ENCODE peak calls at places on chromosome 21, in five cellular contexts. One of them, this sample, is unnamed.

GRCh38 chr21:41477641-41478318 is 30.2 kb downstream of the TMPRSS2 start:
- DNase-seq in GM12878: no peak
- DNase-seq in K562: no peak
- DNase-seq in IMR-90: no peak
- DNase-seq in HepG2: no peak
- DNase-seq in this sample: no peak

GRCh38 chr21:25831300-25831699 is 96.5 kb downstream of the GABPA start:
- DNase-seq in IMR-90: peak
- DNase-seq in HepG2: no peak
- DNase-seq in GM12878: no peak
- DNase-seq in K562: no peak
- DNase-seq in this sample: no peak

GRCh38 chr21:42218836-42219605 is at the start of gene ABCG1:
- DNase-seq in HepG2: no peak
- DNase-seq in GM12878: no peak
- DNase-seq in K562: no peak
- DNase-seq in IMR-90: peak
- DNase-seq in this sample: peak

GRCh38 chr21:15441060-15441493 is 288.7 kb upstream of the USP25 start:
- DNase-seq in GM12878: no peak
- DNase-seq in IMR-90: no peak
- DNase-seq in HepG2: peak
- DNase-seq in K562: no peak
- DNase-seq in this sample: no peak

GRCh38 chr21:27406297-27407009 is 439.6 kb upstream of the ADAMTS5 start:
- DNase-seq in K562: no peak
- DNase-seq in IMR-90: peak
- DNase-seq in GM12878: no peak
- DNase-seq in HepG2: no peak
- DNase-seq in this sample: peak

GRCh38 chr21:29334717-29335428 is 36.2 kb downstream of the BACH1 start:
- DNase-seq in K562: no peak
- DNase-seq in HepG2: no peak
- DNase-seq in IMR-90: peak
- DNase-seq in GM12878: no peak
- DNase-seq in this sample: no peak

GRCh38 chr21:25573409-25574206 is 33.7 kb downstream of the MRPL39 start:
- DNase-seq in IMR-90: peak
- DNase-seq in HepG2: peak
- DNase-seq in K562: peak
- DNase-seq in GM12878: peak
- DNase-seq in this sample: peak

GRCh38 chr21:28069446-28069845 is 923.2 kb downstream of the LTN1 start:
- DNase-seq in HepG2: no peak
- DNase-seq in K562: no peak
- DNase-seq in IMR-90: peak
- DNase-seq in GM12878: no peak
- DNase-seq in this sample: no peak

GRCh38 chr21:24336491-24336890 is 1270.8 kb downstream of the MRPL39 start:
- DNase-seq in K562: no peak
- DNase-seq in HepG2: no peak
- DNase-seq in GM12878: no peak
- DNase-seq in IMR-90: no peak
- DNase-seq in this sample: no peak

GRCh38 chr21:26437326-26438009 is 135.6 kb downstream of the CYYR1 start:
- DNase-seq in K562: no peak
- DNase-seq in HepG2: no peak
- DNase-seq in IMR-90: no peak
- DNase-seq in GM12878: no peak
- DNase-seq in this sample: no peak

GRCh38 chr21:17537299-17537698 is 24.5 kb downstream of the CXADR start:
- DNase-seq in K562: no peak
- DNase-seq in IMR-90: no peak
- DNase-seq in HepG2: no peak
- DNase-seq in GM12878: no peak
- DNase-seq in this sample: peak

GRCh38 chr21:41573902-41574690 is 66.1 kb upstream of the TMPRSS2 start:
- DNase-seq in K562: no peak
- DNase-seq in HepG2: no peak
- DNase-seq in IMR-90: no peak
- DNase-seq in GM12878: no peak
- DNase-seq in this sample: no peak

GRCh38 chr21:27429612-27430361 is 462.9 kb upstream of the ADAMTS5 start:
- DNase-seq in HepG2: no peak
- DNase-seq in IMR-90: peak
- DNase-seq in K562: no peak
- DNase-seq in GM12878: no peak
- DNase-seq in this sample: no peak

GRCh38 chr21:33211732-33212131 is 18.0 kb upstream of the IFNAR2 start:
- DNase-seq in K562: no peak
- DNase-seq in HepG2: no peak
- DNase-seq in IMR-90: no peak
- DNase-seq in GM12878: no peak
- DNase-seq in this sample: no peak

GRCh38 chr21:41388259-41388658 is 26.4 kb downstream of the MX2 start:
- DNase-seq in K562: no peak
- DNase-seq in GM12878: no peak
- DNase-seq in IMR-90: no peak
- DNase-seq in HepG2: no peak
- DNase-seq in this sample: no peak

GRCh38 chr21:32813265-32813903 is 41.8 kb upstream of the PAXBP1 start:
- DNase-seq in IMR-90: no peak
- DNase-seq in GM12878: no peak
- DNase-seq in HepG2: no peak
- DNase-seq in K562: no peak
- DNase-seq in this sample: no peak

GRCh38 chr21:29302340-29302991 is 3.7 kb downstream of the BACH1 start:
- DNase-seq in IMR-90: peak
- DNase-seq in HepG2: no peak
- DNase-seq in K562: no peak
- DNase-seq in GM12878: no peak
- DNase-seq in this sample: no peak

GRCh38 chr21:34567574-34567973 is 47.3 kb downstream of the RCAN1 start:
- DNase-seq in GM12878: no peak
- DNase-seq in HepG2: no peak
- DNase-seq in IMR-90: no peak
- DNase-seq in K562: no peak
- DNase-seq in this sample: no peak
- H3K9ac ChIP-seq in GM12878: no peak
- H3K9ac ChIP-seq in HepG2: no peak
- H3K9ac ChIP-seq in IMR-90: no peak
- H3K9ac ChIP-seq in K562: no peak
- H3K9ac ChIP-seq in this sample: no peak

GRCh38 chr21:36415375-36415774 is 30.2 kb downstream of the CHAF1B start:
- DNase-seq in HepG2: no peak
- DNase-seq in IMR-90: no peak
- DNase-seq in GM12878: no peak
- DNase-seq in K562: no peak
- DNase-seq in this sample: no peak
- TF ChIP-seq MXI1 in HepG2: no peak
- TF ChIP-seq MXI1 in IMR-90: no peak
- TF ChIP-seq MXI1 in GM12878: no peak
- TF ChIP-seq MXI1 in K562: no peak
- TF ChIP-seq MXI1 in this sample: no peak

DNA sequence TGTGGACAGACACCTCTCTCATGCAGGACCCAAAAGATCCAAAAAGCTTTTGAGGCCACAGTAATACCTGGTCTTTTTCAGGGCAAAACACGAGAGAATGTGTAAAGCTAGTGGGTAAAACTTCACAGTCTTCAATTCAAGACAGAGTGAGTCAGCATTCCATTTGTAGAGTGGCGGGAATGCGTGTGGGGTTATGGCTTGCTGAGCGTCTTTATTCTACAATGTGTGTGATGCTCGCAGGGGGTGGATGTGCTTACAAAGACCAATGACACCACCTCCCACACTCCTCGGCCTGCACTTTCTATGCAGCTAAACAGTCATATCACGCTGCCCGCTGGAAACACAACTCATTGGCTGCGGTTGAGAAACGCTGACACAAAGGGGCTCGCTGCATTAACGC is 298.4 kb downstream of the PCP4 start:
- DNase-seq in K562: no peak
- DNase-seq in HepG2: no peak
- DNase-seq in IMR-90: no peak
- DNase-seq in GM12878: no peak
- DNase-seq in this sample: no peak
- H3K9ac ChIP-seq in K562: no peak
- H3K9ac ChIP-seq in HepG2: no peak
- H3K9ac ChIP-seq in IMR-90: no peak
- H3K9ac ChIP-seq in GM12878: no peak
- H3K9ac ChIP-seq in this sample: no peak

GRCh38 chr21:44400791-44401385 is 47.5 kb downstream of the TRPM2 start:
- DNase-seq in IMR-90: no peak
- DNase-seq in HepG2: no peak
- DNase-seq in GM12878: no peak
- DNase-seq in K562: no peak
- DNase-seq in this sample: no peak

GRCh38 chr21:44399955-44400790 is 46.8 kb downstream of the TRPM2 start:
- DNase-seq in K562: no peak
- DNase-seq in IMR-90: no peak
- DNase-seq in GM12878: no peak
- DNase-seq in HepG2: no peak
- DNase-seq in this sample: peak

GRCh38 chr21:44403106-44404020 is 49.9 kb downstream of the TRPM2 start:
- DNase-seq in IMR-90: no peak
- DNase-seq in HepG2: no peak
- DNase-seq in K562: no peak
- DNase-seq in GM12878: no peak
- DNase-seq in this sample: peak

GRCh38 chr21:44401386-44402160 is 48.2 kb downstream of the TRPM2 start:
- DNase-seq in HepG2: no peak
- DNase-seq in K562: no peak
- DNase-seq in GM12878: no peak
- DNase-seq in IMR-90: no peak
- DNase-seq in this sample: peak

GRCh38 chr21:44402323-44403105 is 49.1 kb downstream of the TRPM2 start:
- DNase-seq in HepG2: no peak
- DNase-seq in IMR-90: no peak
- DNase-seq in K562: no peak
- DNase-seq in GM12878: no peak
- DNase-seq in this sample: peak
- TF ChIP-seq MXI1 in HepG2: no peak
- TF ChIP-seq MXI1 in IMR-90: no peak
- TF ChIP-seq MXI1 in K562: no peak
- TF ChIP-seq MXI1 in GM12878: no peak
- TF ChIP-seq MXI1 in this sample: no peak

GRCh38 chr21:31658053-31658452 is 1.4 kb upstream of the SOD1 start:
- DNase-seq in HepG2: peak
- DNase-seq in IMR-90: no peak
- DNase-seq in K562: no peak
- DNase-seq in GM12878: no peak
- DNase-seq in this sample: no peak

GRCh38 chr21:31656199-31657095 is 3.0 kb upstream of the SOD1 start:
- DNase-seq in IMR-90: peak
- DNase-seq in GM12878: no peak
- DNase-seq in HepG2: no peak
- DNase-seq in K562: no peak
- DNase-seq in this sample: no peak

GRCh38 chr21:31659286-31660133 is at the start of gene SOD1:
- DNase-seq in IMR-90: peak
- DNase-seq in K562: peak
- DNase-seq in GM12878: peak
- DNase-seq in HepG2: peak
- DNase-seq in this sample: peak

GRCh38 chr21:31663584-31664249 is 4.2 kb downstream of the SOD1 start:
- DNase-seq in HepG2: no peak
- DNase-seq in K562: no peak
- DNase-seq in GM12878: no peak
- DNase-seq in IMR-90: no peak
- DNase-seq in this sample: no peak

GRCh38 chr21:31660134-31660565 is 657 bp downstream of the SOD1 start:
- DNase-seq in K562: no peak
- DNase-seq in IMR-90: no peak
- DNase-seq in GM12878: no peak
- DNase-seq in HepG2: no peak
- DNase-seq in this sample: no peak
- H3K9ac ChIP-seq in K562: peak
- H3K9ac ChIP-seq in IMR-90: peak
- H3K9ac ChIP-seq in GM12878: peak
- H3K9ac ChIP-seq in HepG2: peak
- H3K9ac ChIP-seq in this sample: peak

GRCh38 chr21:45695086-45695485 is 51.6 kb downstream of the PCBP3 start:
- DNase-seq in GM12878: no peak
- DNase-seq in IMR-90: no peak
- DNase-seq in HepG2: peak
- DNase-seq in K562: no peak
- DNase-seq in this sample: no peak
- TF ChIP-seq MXI1 in GM12878: no peak
- TF ChIP-seq MXI1 in IMR-90: no peak
- TF ChIP-seq MXI1 in HepG2: no peak
- TF ChIP-seq MXI1 in K562: no peak
- TF ChIP-seq MXI1 in this sample: no peak

GRCh38 chr21:37574316-37574715 is 207.7 kb downstream of the DYRK1A start:
- DNase-seq in HepG2: no peak
- DNase-seq in GM12878: no peak
- DNase-seq in IMR-90: no peak
- DNase-seq in K562: no peak
- DNase-seq in this sample: no peak
- H3K9ac ChIP-seq in HepG2: no peak
- H3K9ac ChIP-seq in GM12878: no peak
- H3K9ac ChIP-seq in IMR-90: no peak
- H3K9ac ChIP-seq in K562: no peak
- H3K9ac ChIP-seq in this sample: no peak

GRCh38 chr21:46048926-46049889 is 48.7 kb upstream of the COL6A2 start:
- DNase-seq in GM12878: no peak
- DNase-seq in K562: no peak
- DNase-seq in HepG2: no peak
- DNase-seq in IMR-90: peak
- DNase-seq in this sample: no peak
- TF ChIP-seq MXI1 in GM12878: no peak
- TF ChIP-seq MXI1 in K562: no peak
- TF ChIP-seq MXI1 in HepG2: no peak
- TF ChIP-seq MXI1 in IMR-90: no peak
- TF ChIP-seq MXI1 in this sample: no peak

DNA sequence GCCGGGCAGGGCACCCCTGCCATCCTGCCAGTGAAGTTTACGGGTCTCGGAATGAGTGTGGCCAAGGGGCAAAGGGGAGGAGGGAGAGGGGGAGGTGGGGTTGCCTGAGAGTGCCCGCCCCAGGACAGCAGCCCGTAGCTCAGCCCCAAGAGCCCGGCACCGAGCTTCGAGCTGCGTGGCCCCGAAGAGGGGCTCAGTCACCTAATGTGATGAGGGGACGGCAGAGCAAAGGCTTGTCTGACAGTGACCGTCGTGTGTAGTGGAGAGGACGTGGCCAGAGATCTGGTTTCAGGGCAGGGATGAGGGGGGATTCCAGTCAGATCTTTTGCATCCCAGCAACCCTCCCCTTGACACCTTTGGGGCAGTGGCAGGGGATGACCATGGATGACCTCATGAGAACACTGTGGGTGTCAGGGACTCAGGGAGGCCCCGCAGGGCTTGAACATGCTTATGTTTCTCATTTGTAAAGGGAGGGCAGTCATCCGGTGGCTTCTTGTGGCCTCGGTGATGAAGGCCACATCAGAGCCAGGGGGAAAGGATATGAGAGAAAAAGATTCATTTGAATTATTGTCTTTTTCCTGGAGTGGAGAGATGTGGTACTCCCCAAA is 1.1 kb upstream of the TRPM2 start:
- DNase-seq in GM12878: no peak
- DNase-seq in IMR-90: no peak
- DNase-seq in K562: no peak
- DNase-seq in HepG2: no peak
- DNase-seq in this sample: no peak
- H3K9ac ChIP-seq in GM12878: no peak
- H3K9ac ChIP-seq in IMR-90: no peak
- H3K9ac ChIP-seq in K562: no peak
- H3K9ac ChIP-seq in HepG2: no peak
- H3K9ac ChIP-seq in this sample: no peak

This sample was measured in SK-N-SH.